ENCODE peak calls at places on chromosomes 7 and 10, in eight cellular contexts. One of them, this sample, is unnamed.

GRCh38 chr10:71520042-71520441 is 123.3 kb downstream of the CDH23 start:
- DNase-seq in transverse colon: no peak
- DNase-seq in A673: no peak
- DNase-seq in GM20000: no peak
- DNase-seq in H1: no peak
- DNase-seq in HFFc6: no peak
- DNase-seq in H9: no peak
- DNase-seq in CD8-positive, alpha-beta T cell: no peak
- DNase-seq in this sample: no peak

GRCh38 chr10:59575269-59575668 is 134.4 kb downstream of the SLC16A9 start:
- DNase-seq in CD8-positive, alpha-beta T cell: no peak
- DNase-seq in A673: no peak
- DNase-seq in H1: no peak
- DNase-seq in HFFc6: no peak
- DNase-seq in GM20000: no peak
- DNase-seq in H9: no peak
- DNase-seq in transverse colon: no peak
- DNase-seq in this sample: no peak

GRCh38 chr10:1635340-1635739 is 102.0 kb downstream of the ADARB2 start:
- DNase-seq in H9: no peak
- DNase-seq in A673: no peak
- DNase-seq in transverse colon: no peak
- DNase-seq in GM20000: no peak
- DNase-seq in CD8-positive, alpha-beta T cell: no peak
- DNase-seq in HFFc6: no peak
- DNase-seq in H1: no peak
- DNase-seq in this sample: no peak

GRCh38 chr10:14787938-14788337 is 13.2 kb upstream of the FAM107B start:
- DNase-seq in transverse colon: no peak
- DNase-seq in GM20000: no peak
- DNase-seq in H9: no peak
- DNase-seq in HFFc6: no peak
- DNase-seq in A673: no peak
- DNase-seq in H1: no peak
- DNase-seq in CD8-positive, alpha-beta T cell: no peak
- DNase-seq in this sample: no peak

GRCh38 chr7:146397141-146397540 is 280.5 kb downstream of the CNTNAP2 start:
- DNase-seq in CD8-positive, alpha-beta T cell: no peak
- DNase-seq in H1: no peak
- DNase-seq in GM20000: no peak
- DNase-seq in H9: no peak
- DNase-seq in HFFc6: no peak
- DNase-seq in A673: no peak
- DNase-seq in transverse colon: no peak
- DNase-seq in this sample: no peak

GRCh38 chr7:20019757-20020432 is 197.3 kb downstream of the MACC1 start:
- DNase-seq in HFFc6: no peak
- DNase-seq in CD8-positive, alpha-beta T cell: no peak
- DNase-seq in transverse colon: no peak
- DNase-seq in H1: peak
- DNase-seq in H9: no peak
- DNase-seq in A673: no peak
- DNase-seq in GM20000: peak
- DNase-seq in this sample: no peak

GRCh38 chr7:120996333-120996982 is 7.9 kb downstream of the CPED1 start:
- DNase-seq in transverse colon: peak
- DNase-seq in H9: no peak
- DNase-seq in HFFc6: peak
- DNase-seq in GM20000: no peak
- DNase-seq in H1: no peak
- DNase-seq in CD8-positive, alpha-beta T cell: no peak
- DNase-seq in A673: peak
- DNase-seq in this sample: no peak

GRCh38 chr10:79242620-79243152 is 104.6 kb upstream of the PPIF start:
- DNase-seq in GM20000: peak
- DNase-seq in H1: no peak
- DNase-seq in H9: peak
- DNase-seq in A673: peak
- DNase-seq in CD8-positive, alpha-beta T cell: peak
- DNase-seq in HFFc6: peak
- DNase-seq in transverse colon: peak
- DNase-seq in this sample: peak

GRCh38 chr7:66187894-66188293 is 17.2 kb upstream of the TPST1 start:
- DNase-seq in transverse colon: no peak
- DNase-seq in GM20000: no peak
- DNase-seq in H9: no peak
- DNase-seq in CD8-positive, alpha-beta T cell: no peak
- DNase-seq in A673: no peak
- DNase-seq in HFFc6: peak
- DNase-seq in H1: no peak
- DNase-seq in this sample: no peak

GRCh38 chr10:57018452-57018851 is 657.4 kb upstream of the ZWINT start:
- DNase-seq in H9: no peak
- DNase-seq in A673: no peak
- DNase-seq in HFFc6: no peak
- DNase-seq in H1: no peak
- DNase-seq in CD8-positive, alpha-beta T cell: no peak
- DNase-seq in GM20000: no peak
- DNase-seq in transverse colon: no peak
- DNase-seq in this sample: no peak

GRCh38 chr10:29540016-29540415 is 94.8 kb downstream of the SVIL start:
- DNase-seq in H1: no peak
- DNase-seq in CD8-positive, alpha-beta T cell: no peak
- DNase-seq in H9: no peak
- DNase-seq in HFFc6: no peak
- DNase-seq in transverse colon: no peak
- DNase-seq in A673: no peak
- DNase-seq in GM20000: no peak
- DNase-seq in this sample: no peak

GRCh38 chr10:19815036-19815435 is 1.2 kb upstream of the PLXDC2 start:
- DNase-seq in HFFc6: no peak
- DNase-seq in A673: no peak
- DNase-seq in H9: no peak
- DNase-seq in GM20000: no peak
- DNase-seq in transverse colon: no peak
- DNase-seq in CD8-positive, alpha-beta T cell: no peak
- DNase-seq in H1: no peak
- DNase-seq in this sample: no peak

GRCh38 chr10:19815478-19816419 is 483 bp upstream of the PLXDC2 start:
- DNase-seq in GM20000: peak
- DNase-seq in H9: peak
- DNase-seq in CD8-positive, alpha-beta T cell: no peak
- DNase-seq in H1: peak
- DNase-seq in transverse colon: peak
- DNase-seq in A673: peak
- DNase-seq in HFFc6: no peak
- DNase-seq in this sample: peak

GRCh38 chr10:19819419-19820033 is 3.3 kb downstream of the PLXDC2 start:
- DNase-seq in H1: no peak
- DNase-seq in H9: no peak
- DNase-seq in A673: peak
- DNase-seq in HFFc6: peak
- DNase-seq in CD8-positive, alpha-beta T cell: no peak
- DNase-seq in GM20000: peak
- DNase-seq in transverse colon: peak
- DNase-seq in this sample: no peak

GRCh38 chr10:19816420-19817250 is at the start of gene PLXDC2:
- DNase-seq in HFFc6: peak
- DNase-seq in H1: no peak
- DNase-seq in GM20000: peak
- DNase-seq in CD8-positive, alpha-beta T cell: no peak
- DNase-seq in transverse colon: peak
- DNase-seq in H9: peak
- DNase-seq in A673: peak
- DNase-seq in this sample: peak

DNA sequence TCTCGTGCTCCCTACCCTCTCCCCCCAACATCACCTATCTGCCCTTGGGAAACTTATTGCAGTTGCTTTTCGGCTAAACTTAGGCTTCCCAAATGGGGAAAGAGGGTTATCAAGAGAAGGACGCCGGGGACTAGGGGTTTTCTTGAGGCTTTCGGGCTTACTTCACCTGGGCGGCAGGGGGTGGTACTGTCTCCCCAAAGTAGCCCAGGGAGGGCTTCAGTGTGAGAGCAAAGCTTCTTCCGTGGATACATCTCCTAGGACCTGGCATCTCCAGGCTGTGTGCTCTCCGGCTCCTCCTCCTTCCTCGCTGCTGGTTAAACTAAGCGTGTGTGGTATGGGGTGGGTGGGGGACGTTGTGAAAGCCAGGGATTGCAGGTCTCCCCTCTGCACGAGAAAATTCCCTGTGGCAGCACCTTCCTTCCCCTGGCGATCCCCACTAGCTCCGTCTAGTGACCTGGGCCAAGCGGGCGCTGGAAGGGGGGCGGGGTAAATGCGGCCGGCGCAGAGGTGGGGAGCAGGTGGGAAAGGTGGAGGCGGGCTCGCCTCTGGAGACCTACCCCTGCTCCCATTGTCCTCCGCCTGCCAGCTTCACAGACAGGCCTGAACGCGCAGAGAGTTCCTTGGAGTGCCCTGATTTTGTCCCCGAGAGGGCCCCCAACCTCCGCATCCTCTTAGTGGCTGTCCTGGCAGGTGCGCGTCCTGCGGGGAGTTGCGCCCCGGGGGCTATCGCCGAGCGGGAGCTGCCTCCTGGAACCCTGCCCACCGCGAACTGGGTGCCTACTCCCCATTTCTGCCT is 1.2 kb downstream of the PLXDC2 start:
- DNase-seq in GM20000: peak
- DNase-seq in H9: peak
- DNase-seq in H1: peak
- DNase-seq in HFFc6: no peak
- DNase-seq in CD8-positive, alpha-beta T cell: no peak
- DNase-seq in A673: peak
- DNase-seq in transverse colon: peak
- DNase-seq in this sample: peak
- TF ChIP-seq CTCF in GM20000: no peak
- TF ChIP-seq CTCF in H9: peak
- TF ChIP-seq CTCF in H1: peak
- TF ChIP-seq CTCF in HFFc6: no peak
- TF ChIP-seq CTCF in CD8-positive, alpha-beta T cell: no peak
- TF ChIP-seq CTCF in A673: peak
- TF ChIP-seq CTCF in transverse colon: no peak
- TF ChIP-seq CTCF in this sample: no peak

DNA sequence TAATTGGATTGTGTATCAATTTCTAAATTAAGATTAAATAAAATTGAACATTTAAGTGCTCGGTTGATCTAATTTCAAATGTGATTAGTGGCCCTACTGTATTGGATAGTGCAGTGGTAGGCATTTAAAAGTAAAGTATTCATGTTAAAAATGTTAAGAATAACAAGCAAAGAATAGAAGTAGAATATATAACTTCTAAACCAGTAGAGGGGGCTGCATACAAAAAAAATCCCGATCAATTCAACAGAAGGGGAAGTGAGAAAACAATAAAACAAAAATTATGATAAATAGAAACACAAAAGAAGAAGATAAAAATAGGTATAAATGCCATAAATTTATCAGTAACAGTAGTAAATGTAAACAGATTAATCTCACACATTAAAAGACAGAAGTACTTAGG is 24.9 kb upstream of the WDFY4 start:
- DNase-seq in A673: no peak
- DNase-seq in CD8-positive, alpha-beta T cell: no peak
- DNase-seq in GM20000: no peak
- DNase-seq in H1: no peak
- DNase-seq in transverse colon: no peak
- DNase-seq in HFFc6: no peak
- DNase-seq in H9: no peak
- DNase-seq in this sample: no peak
- TF ChIP-seq CTCF in A673: peak
- TF ChIP-seq CTCF in CD8-positive, alpha-beta T cell: no peak
- TF ChIP-seq CTCF in GM20000: no peak
- TF ChIP-seq CTCF in H1: peak
- TF ChIP-seq CTCF in transverse colon: no peak
- TF ChIP-seq CTCF in HFFc6: peak
- TF ChIP-seq CTCF in H9: peak
- TF ChIP-seq CTCF in this sample: peak

DNA sequence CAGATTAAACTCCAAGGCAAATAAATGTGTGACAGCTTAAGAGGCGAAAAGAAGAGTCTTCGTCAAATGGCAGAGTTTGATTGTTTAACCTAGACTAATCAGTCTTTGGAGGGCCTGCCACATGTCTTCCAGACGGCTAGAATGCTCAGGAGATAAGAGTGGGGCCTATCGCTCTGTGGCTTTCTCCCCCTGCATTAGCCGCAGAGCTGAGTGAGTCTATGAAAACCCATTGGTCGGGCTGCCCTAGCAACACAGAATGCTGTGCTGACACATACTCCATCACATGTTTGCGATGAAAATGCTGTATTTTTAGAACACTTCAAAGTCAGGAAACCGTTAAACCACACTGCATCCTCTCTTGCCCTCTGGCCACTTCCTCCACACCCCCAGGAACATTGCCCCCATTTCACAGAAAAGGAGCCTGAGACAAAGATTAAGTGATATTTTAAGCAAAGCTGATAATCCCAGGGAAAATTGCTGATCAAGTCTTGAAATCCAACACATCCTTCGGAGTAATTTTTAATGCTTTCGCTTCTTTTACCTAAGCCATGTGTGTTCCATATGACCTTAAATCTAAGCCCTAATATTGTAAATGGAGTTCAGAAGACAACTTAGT is 161.0 kb downstream of the CELF2 start:
- DNase-seq in GM20000: peak
- DNase-seq in H1: no peak
- DNase-seq in H9: no peak
- DNase-seq in A673: no peak
- DNase-seq in HFFc6: peak
- DNase-seq in transverse colon: peak
- DNase-seq in CD8-positive, alpha-beta T cell: peak
- DNase-seq in this sample: peak
- TF ChIP-seq CTCF in GM20000: no peak
- TF ChIP-seq CTCF in H1: no peak
- TF ChIP-seq CTCF in H9: no peak
- TF ChIP-seq CTCF in A673: no peak
- TF ChIP-seq CTCF in HFFc6: no peak
- TF ChIP-seq CTCF in transverse colon: no peak
- TF ChIP-seq CTCF in CD8-positive, alpha-beta T cell: no peak
- TF ChIP-seq CTCF in this sample: no peak

GRCh38 chr10:62248465-62248864 is 20.2 kb downstream of the RTKN2 start:
- DNase-seq in CD8-positive, alpha-beta T cell: no peak
- DNase-seq in H9: no peak
- DNase-seq in HFFc6: no peak
- DNase-seq in transverse colon: no peak
- DNase-seq in A673: peak
- DNase-seq in GM20000: no peak
- DNase-seq in H1: no peak
- DNase-seq in this sample: no peak
- TF ChIP-seq CTCF in CD8-positive, alpha-beta T cell: peak
- TF ChIP-seq CTCF in H9: peak
- TF ChIP-seq CTCF in HFFc6: peak
- TF ChIP-seq CTCF in transverse colon: no peak
- TF ChIP-seq CTCF in A673: peak
- TF ChIP-seq CTCF in GM20000: no peak
- TF ChIP-seq CTCF in H1: no peak
- TF ChIP-seq CTCF in this sample: peak

This sample was measured in glutamatergic neuron.